ENCODE peak calls at places on chromosomes 7 and 10, in five cellular contexts. One of them, this sample, is unnamed.

GRCh38 chr7:1883834-1884582 is 213.9 kb downstream of the ELFN1 start:
- DNase-seq in T-helper 22 cell: no peak
- DNase-seq in brain microvascular endothelial cell: no peak
- DNase-seq in activated naive CD4-positive, alpha-beta T cell: no peak
- DNase-seq in NCI-H1694: no peak
- DNase-seq in this sample: no peak

GRCh38 chr10:113091921-113092320 is 141.9 kb downstream of the TCF7L2 start:
- DNase-seq in activated naive CD4-positive, alpha-beta T cell: no peak
- DNase-seq in brain microvascular endothelial cell: no peak
- DNase-seq in T-helper 22 cell: no peak
- DNase-seq in NCI-H1694: no peak
- DNase-seq in this sample: no peak

GRCh38 chr10:129031233-129032150 is 435.5 kb upstream of the MGMT start:
- DNase-seq in NCI-H1694: no peak
- DNase-seq in brain microvascular endothelial cell: peak; percentile 33
- DNase-seq in T-helper 22 cell: no peak
- DNase-seq in activated naive CD4-positive, alpha-beta T cell: no peak
- DNase-seq in this sample: no peak

GRCh38 chr7:127803626-127804025 is 151.6 kb downstream of the SND1 start:
- DNase-seq in NCI-H1694: no peak
- DNase-seq in activated naive CD4-positive, alpha-beta T cell: no peak
- DNase-seq in T-helper 22 cell: no peak
- DNase-seq in brain microvascular endothelial cell: no peak
- DNase-seq in this sample: no peak

GRCh38 chr7:116208919-116209318 is 1.4 kb upstream of the TES start:
- DNase-seq in activated naive CD4-positive, alpha-beta T cell: no peak
- DNase-seq in T-helper 22 cell: no peak
- DNase-seq in NCI-H1694: no peak
- DNase-seq in brain microvascular endothelial cell: no peak
- DNase-seq in this sample: no peak

GRCh38 chr10:109773818-109774440 is 149.4 kb downstream of the XPNPEP1 start:
- DNase-seq in T-helper 22 cell: no peak
- DNase-seq in activated naive CD4-positive, alpha-beta T cell: no peak
- DNase-seq in brain microvascular endothelial cell: peak; percentile 14
- DNase-seq in NCI-H1694: peak; percentile 23
- DNase-seq in this sample: peak; percentile 25

GRCh38 chr10:73883553-73883952 is 9.2 kb upstream of the CAMK2G start:
- DNase-seq in brain microvascular endothelial cell: peak; percentile 24
- DNase-seq in activated naive CD4-positive, alpha-beta T cell: no peak
- DNase-seq in T-helper 22 cell: no peak
- DNase-seq in NCI-H1694: no peak
- DNase-seq in this sample: peak; percentile 66

GRCh38 chr10:88033793-88034192 is 170.4 kb downstream of the PTEN start:
- DNase-seq in NCI-H1694: no peak
- DNase-seq in brain microvascular endothelial cell: no peak
- DNase-seq in T-helper 22 cell: no peak
- DNase-seq in activated naive CD4-positive, alpha-beta T cell: no peak
- DNase-seq in this sample: no peak

GRCh38 chr7:129017264-129017663 is 37.6 kb downstream of the TNPO3 start:
- DNase-seq in NCI-H1694: no peak
- DNase-seq in T-helper 22 cell: no peak
- DNase-seq in activated naive CD4-positive, alpha-beta T cell: no peak
- DNase-seq in brain microvascular endothelial cell: no peak
- DNase-seq in this sample: no peak

GRCh38 chr7:155979994-155980393 is 167.7 kb upstream of the SHH start:
- DNase-seq in NCI-H1694: no peak
- DNase-seq in brain microvascular endothelial cell: no peak
- DNase-seq in T-helper 22 cell: no peak
- DNase-seq in activated naive CD4-positive, alpha-beta T cell: no peak
- DNase-seq in this sample: no peak

GRCh38 chr7:135684134-135684533 is 21.8 kb downstream of the STMP1 start:
- DNase-seq in NCI-H1694: no peak
- DNase-seq in T-helper 22 cell: no peak
- DNase-seq in brain microvascular endothelial cell: peak; percentile 60
- DNase-seq in activated naive CD4-positive, alpha-beta T cell: no peak
- DNase-seq in this sample: peak; percentile 59

GRCh38 chr7:50068026-50068425 is 25.0 kb downstream of the ZPBP start:
- DNase-seq in activated naive CD4-positive, alpha-beta T cell: no peak
- DNase-seq in NCI-H1694: no peak
- DNase-seq in T-helper 22 cell: no peak
- DNase-seq in brain microvascular endothelial cell: no peak
- DNase-seq in this sample: no peak

GRCh38 chr10:19628767-19629443 is 187.3 kb upstream of the PLXDC2 start:
- DNase-seq in T-helper 22 cell: no peak
- DNase-seq in activated naive CD4-positive, alpha-beta T cell: no peak
- DNase-seq in NCI-H1694: no peak
- DNase-seq in brain microvascular endothelial cell: no peak
- DNase-seq in this sample: no peak